ENCODE peak calls at places on chromosomes 12 and 14, in nine cellular contexts. P is NCI-H748 treated with DMSO at 0.1 percent for 48 hours, E is activated T-helper 1 cell treated with Interleukin-2 at 50 U/mL for 16 hours, N is amniotic stem cell, V is NCI-H1436, Z is SW 1271, T is frontal cortex, B is A549, H is ELF-1. K is an unnamed sample.

GRCh38 chr12:118357327-118358007 is 15.2 kb downstream of the TAOK3 start:
- DNase-seq in P (no peak), E (no peak), N (no peak), V (no peak), Z (peak), T (no peak), B (peak), H (no peak), K (no peak)

GRCh38 chr12:102116392-102116791 is 3.5 kb downstream of the NUP37 start:
- DNase-seq in P (no peak), E (no peak), N (no peak), V (no peak), Z (no peak), T (no peak), B (no peak), H (no peak), K (no peak)

GRCh38 chr14:96352708-96353107 is 10.4 kb downstream of the ATG2B start:
- DNase-seq in P (no peak), E (no peak), N (no peak), V (no peak), Z (no peak), T (no peak), B (no peak), H (no peak), K (no peak)

GRCh38 chr12:101612162-101612916 is 17.6 kb downstream of the MYBPC1 start:
- DNase-seq in P (no peak), E (no peak), N (no peak), V (no peak), Z (no peak), T (no peak), B (no peak), H (no peak), K (no peak)

GRCh38 chr12:132886529-132887477 is 602 bp downstream of the CHFR start:
- DNase-seq in P (no peak), E (no peak), N (peak), V (no peak), Z (no peak), T (no peak), B (peak), H (peak), K (no peak)

GRCh38 chr12:104668274-104668718 is 211.5 kb downstream of the CHST11 start:
- DNase-seq in P (no peak), E (no peak), N (no peak), V (no peak), Z (no peak), T (no peak), B (no peak), H (peak), K (no peak)

GRCh38 chr12:122079532-122080081 is 1.1 kb downstream of the MLXIP start:
- DNase-seq in P (peak), E (no peak), N (no peak), V (no peak), Z (no peak), T (no peak), B (no peak), H (peak), K (no peak)

GRCh38 chr14:68814376-68815287 is 21.8 kb upstream of the ZFP36L1 start:
- DNase-seq in P (no peak), E (no peak), N (no peak), V (no peak), Z (no peak), T (no peak), B (peak), H (peak), K (no peak)

GRCh38 chr14:36014236-36014635 is 162.3 kb downstream of the PTCSC3 start:
- DNase-seq in P (no peak), E (no peak), N (no peak), V (no peak), Z (no peak), T (no peak), B (no peak), H (no peak), K (no peak)

GRCh38 chr14:68986926-68987652 is 8.0 kb upstream of the ACTN1 start:
- DNase-seq in P (no peak), E (no peak), N (no peak), V (no peak), Z (no peak), T (no peak), B (no peak), H (no peak), K (no peak)

GRCh38 chr12:69036533-69036932 is 103.6 kb upstream of the CPM start:
- DNase-seq in P (no peak), E (no peak), N (no peak), V (no peak), Z (no peak), T (no peak), B (no peak), H (no peak), K (no peak)

GRCh38 chr12:106256524-106256923 is 8.7 kb upstream of the CKAP4 start:
- DNase-seq in P (no peak), E (no peak), N (no peak), V (no peak), Z (no peak), T (no peak), B (no peak), H (no peak), K (no peak)

GRCh38 chr14:103519043-103519836 is 3.4 kb downstream of the CKB start:
- DNase-seq in P (no peak), E (no peak), N (no peak), V (no peak), Z (no peak), T (no peak), B (peak), H (peak), K (no peak)

K was measured in Panc1.